ENCODE peak calls at places on chromosome 2, in nine cellular contexts. T, P, M, J, X, Q, O, A and C are unnamed samples.

GRCh38 chr2:151166410-151166809 is 95.3 kb downstream of the RBM43 start:
- DNase-seq in P (no peak), Q (no peak), X (no peak), A (no peak), J (no peak), O (no peak), T (no peak), M (no peak), C (no peak)

GRCh38 chr2:46431481-46432235 is 47.7 kb upstream of the TMEM247 start:
- DNase-seq in O (no peak), A (peak; percentile 59), Q (no peak), M (no peak), J (no peak), T (no peak), P (no peak), X (no peak), C (no peak)

GRCh38 chr2:198102841-198103240 is 298.4 kb downstream of the PLCL1 start:
- DNase-seq in O (no peak), X (no peak), T (no peak), M (no peak), A (no peak), Q (no peak), P (no peak), J (no peak), C (no peak)

GRCh38 chr2:223529676-223530075 is 72.5 kb downstream of the SCG2 start:
- DNase-seq in P (no peak), X (no peak), O (no peak), J (no peak), Q (no peak), A (no peak), T (no peak), M (no peak), C (no peak)

GRCh38 chr2:220174826-220175225 is 547.4 kb downstream of the SLC4A3 start:
- DNase-seq in J (no peak), Q (no peak), A (no peak), T (no peak), X (no peak), P (no peak), O (no peak), M (no peak), C (no peak)

GRCh38 chr2:158598856-158599517 is 142.2 kb downstream of the PKP4 start:
- DNase-seq in X (no peak), A (no peak), Q (no peak), T (no peak), J (no peak), O (no peak), M (no peak), P (no peak), C (no peak)

GRCh38 chr2:239775623-239776440 is 249.3 kb downstream of the NDUFA10 start:
- DNase-seq in Q (no peak), A (no peak), P (no peak), M (no peak), T (no peak), X (no peak), J (no peak), O (no peak), C (no peak)

GRCh38 chr2:39156107-39156506 is 35.3 kb upstream of the SOS1 start:
- DNase-seq in A (peak; percentile 90), X (no peak), M (no peak), O (peak; percentile 26), P (no peak), Q (no peak), T (no peak), J (peak; percentile 45), C (no peak)

GRCh38 chr2:95387358-95387757 is 15.2 kb upstream of the FAHD2A start:
- DNase-seq in T (no peak), M (no peak), A (no peak), Q (no peak), P (peak; percentile 28), O (no peak), J (no peak), X (no peak), C (no peak)

GRCh38 chr2:209331291-209331844 is 92.5 kb upstream of the MAP2 start:
- DNase-seq in A (peak; percentile 70), T (peak; percentile 44), J (no peak), M (no peak), X (no peak), Q (peak; percentile 6), O (no peak), P (no peak), C (no peak)

GRCh38 chr2:2328847-2329246 is 2.2 kb downstream of the MYT1L start:
- DNase-seq in M (no peak), O (no peak), P (no peak), Q (no peak), X (no peak), J (no peak), A (no peak), T (no peak), C (no peak)

GRCh38 chr2:23199115-23199918 is 185.7 kb upstream of the KLHL29 start:
- DNase-seq in J (no peak), Q (peak; percentile 14), M (no peak), X (no peak), T (no peak), P (no peak), O (no peak), A (peak; percentile 36), C (no peak)

GRCh38 chr2:84393829-84394228 is 65.3 kb downstream of the SUCLG1 start:
- DNase-seq in J (no peak), X (no peak), P (no peak), T (no peak), A (no peak), O (no peak), Q (no peak), M (no peak), C (no peak)

GRCh38 chr2:19850526-19851050 is 51.2 kb downstream of the TTC32 start:
- DNase-seq in T (no peak), Q (no peak), O (no peak), X (no peak), P (no peak), M (peak; percentile 3), A (no peak), J (no peak), C (no peak)

GRCh38 chr2:74051504-74051903 is 66.8 kb downstream of the TET3 start:
- DNase-seq in O (no peak), A (no peak), X (no peak), Q (no peak), M (no peak), J (no peak), T (peak; percentile 33), P (no peak), C (no peak)

GRCh38 chr2:23385748-23386421 is 906 bp downstream of the KLHL29 start:
- DNase-seq in P (peak; percentile 71), Q (no peak), J (peak; percentile 39), M (no peak), A (no peak), T (no peak), X (peak; percentile 39), O (no peak), C (no peak)

GRCh38 chr2:97858442-97858841 is 137.3 kb downstream of the TMEM131 start:
- DNase-seq in X (no peak), T (no peak), O (no peak), P (no peak), A (no peak), J (no peak), M (no peak), Q (no peak), C (no peak)

GRCh38 chr2:122433123-122433754 is 677.8 kb downstream of the TSN start:
- DNase-seq in M (no peak), O (no peak), J (no peak), A (no peak), Q (no peak), X (no peak), P (no peak), T (no peak), C (no peak)

DNA sequence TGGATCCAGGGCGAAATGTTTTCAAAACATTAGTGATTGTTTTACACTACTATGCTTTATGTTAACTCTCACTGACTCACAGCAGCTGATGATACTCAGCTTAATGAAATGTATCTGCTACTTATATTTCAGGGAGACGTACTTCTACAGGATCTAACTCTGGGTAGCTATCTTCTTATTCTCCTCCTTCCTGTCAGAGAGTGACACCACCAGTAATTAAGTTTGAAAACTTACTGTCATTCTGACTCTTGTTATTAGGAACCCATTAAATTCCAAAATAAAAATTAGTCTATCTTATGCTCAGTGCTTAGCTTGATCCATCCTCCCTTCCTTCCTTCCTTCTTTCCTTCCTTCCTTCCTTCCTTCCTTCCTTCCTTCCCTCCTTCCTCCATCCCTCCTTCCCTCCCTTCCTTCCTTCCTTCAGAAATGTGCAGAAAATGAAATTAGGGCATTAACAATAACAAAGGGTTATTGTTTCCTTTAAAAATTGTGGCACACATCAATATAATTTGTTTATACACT is 441.1 kb downstream of the MEIS1 start:
- DNase-seq in P (no peak), M (no peak), T (no peak), A (no peak), X (no peak), J (no peak), O (no peak), Q (no peak), C (no peak)
- H3K4me1 ChIP-seq in P (no peaks in the 10 kb centered on the region), M (no peaks in the 10 kb centered on the region), T (no peaks in the 10 kb centered on the region), A (peaks cover 6% of the 10 kb centered on the region), X (no peaks in the 10 kb centered on the region), J (no peaks in the 10 kb centered on the region), O (no peaks in the 10 kb centered on the region), Q (no peaks in the 10 kb centered on the region), C (no peaks in the 10 kb centered on the region)

DNA sequence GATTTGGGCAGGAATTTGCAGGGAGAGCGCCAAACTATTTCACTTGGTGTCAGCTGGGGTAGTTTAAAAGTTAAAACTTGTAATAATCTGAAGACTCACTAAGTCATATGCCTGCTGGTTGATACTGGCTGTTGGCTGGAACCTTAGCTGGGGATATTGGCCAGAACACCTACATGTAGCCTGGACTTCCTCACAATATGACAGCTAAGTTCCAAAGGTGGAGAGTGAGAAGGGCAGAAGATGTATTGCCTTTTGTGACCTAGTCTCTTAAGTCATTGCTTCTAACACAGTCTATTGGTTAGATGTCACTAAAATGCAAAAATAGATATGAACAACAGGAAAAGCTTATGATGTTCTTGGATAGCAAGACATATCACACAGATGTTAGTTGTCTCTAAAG is 113.2 kb upstream of the CHAC2 start:
- DNase-seq in J (no peak), P (no peak), A (no peak), X (no peak), O (no peak), M (no peak), Q (no peak), T (no peak), C (no peak)
- TF ChIP-seq CTCF in J (no peak), P (no peak), A (no peak), X (no peak), O (no peak), M (no peak), Q (no peak), T (no peak), C (no peak)

GRCh38 chr2:60818272-60818671 is 62.2 kb downstream of the PAPOLG start:
- DNase-seq in P (no peak), M (no peak), J (no peak), T (no peak), O (no peak), A (peak; percentile 4), X (no peak), Q (peak; percentile 59), C (no peak)
- H3K4me1 ChIP-seq in P (no peaks in the 10 kb centered on the region), M (no peaks in the 10 kb centered on the region), J (no peaks in the 10 kb centered on the region), T (peaks cover 7% of the 10 kb centered on the region), O (no peaks in the 10 kb centered on the region), A (no peaks in the 10 kb centered on the region), X (no peaks in the 10 kb centered on the region), Q (peaks cover 50% of the 10 kb centered on the region), C (no peaks in the 10 kb centered on the region)

DNA sequence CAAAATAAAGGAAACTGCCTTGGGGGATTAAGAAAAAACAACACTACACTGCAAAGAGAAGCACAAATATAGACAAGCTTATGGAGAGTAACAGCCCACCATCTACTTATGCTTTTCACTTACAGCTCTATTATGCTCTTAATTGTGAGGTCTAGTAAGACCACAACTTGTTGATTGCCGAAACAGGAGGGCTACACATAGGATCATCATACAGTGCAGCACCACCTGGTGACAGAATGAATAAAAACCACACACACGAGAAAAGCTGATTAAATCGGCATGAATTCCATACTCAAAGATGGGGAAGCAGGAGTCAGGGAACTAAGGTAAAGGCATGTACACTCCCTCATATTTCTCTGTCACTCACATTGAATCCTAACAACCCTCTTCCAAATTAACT is 259.2 kb downstream of the IKZF2 start:
- DNase-seq in X (no peak), Q (peak; percentile 68), A (peak; percentile 67), P (no peak), O (no peak), T (no peak), M (no peak), J (no peak), C (no peak)
- TF ChIP-seq CTCF in X (peak; percentile 21), Q (peak; percentile 78), A (peak; percentile 59), P (no peak), O (no peak), T (peak; percentile 31), M (no peak), J (no peak), C (no peak)